ENCODE peak calls at places on chromosomes 4 and X, in ten cellular contexts. O, C, W, K, U, A, M, Z, H and S are unnamed samples.

GRCh38 chr4:181161669-181162068 is 1081.5 kb upstream of the TENM3 start:
- DNase-seq in O (no peak), C (no peak), W (no peak), K (no peak), U (peak), A (no peak), M (no peak), Z (peak), H (no peak), S (no peak)

GRCh38 chr4:168589154-168589553 is 92.3 kb downstream of the PALLD start:
- DNase-seq in O (no peak), C (no peak), W (no peak), K (no peak), U (peak), A (peak), M (no peak), Z (peak), H (no peak), S (no peak)

GRCh38 chr4:13348216-13348615 is 135.9 kb downstream of the RAB28 start:
- DNase-seq in O (no peak), C (no peak), W (no peak), K (no peak), U (no peak), A (peak), M (no peak), Z (peak), H (no peak), S (no peak)

GRCh38 chr4:138967313-138967712 is 48.3 kb upstream of the NOCT start:
- DNase-seq in O (no peak), C (no peak), W (no peak), K (no peak), U (peak), A (peak), M (no peak), Z (no peak), H (no peak), S (no peak)

GRCh38 chr4:99848576-99848975 is 31.9 kb downstream of the DAPP1 start:
- DNase-seq in O (no peak), C (no peak), W (no peak), K (no peak), U (no peak), A (no peak), M (no peak), Z (no peak), H (no peak), S (no peak)

GRCh38 chrX:24760601-24761000 is 66.9 kb downstream of the POLA1 start:
- DNase-seq in O (no peak), C (no peak), W (no peak), K (no peak), U (no peak), A (peak), M (no peak), Z (peak), H (no peak), S (no peak)

GRCh38 chr4:94680131-94680862 is 77.5 kb upstream of the BMPR1B start:
- DNase-seq in O (no peak), C (no peak), W (no peak), K (no peak), U (no peak), A (no peak), M (no peak), Z (no peak), H (no peak), S (no peak)

GRCh38 chr4:104352211-104352610 is 142.5 kb downstream of the CXXC4 start:
- DNase-seq in O (no peak), C (no peak), W (no peak), K (no peak), U (no peak), A (no peak), M (no peak), Z (no peak), H (no peak), S (no peak)

GRCh38 chrX:115642304-115642703 is 81.3 kb downstream of the PLS3 start:
- DNase-seq in O (no peak), C (no peak), W (no peak), K (no peak), U (no peak), A (peak), M (no peak), Z (no peak), H (no peak), S (no peak)

GRCh38 chrX:153665726-153666306 is 7.8 kb downstream of the PNCK start:
- DNase-seq in O (no peak), C (no peak), W (no peak), K (no peak), U (no peak), A (no peak), M (no peak), Z (no peak), H (no peak), S (no peak)

GRCh38 chr4:71186566-71187398 is 152.0 kb upstream of the SLC4A4 start:
- DNase-seq in O (peak), C (no peak), W (peak), K (peak), U (no peak), A (peak), M (no peak), Z (peak), H (no peak), S (peak)

GRCh38 chr4:184688447-184688846 is 38.9 kb downstream of the PRIMPOL start:
- DNase-seq in O (no peak), C (no peak), W (no peak), K (no peak), U (peak), A (peak), M (no peak), Z (peak), H (peak), S (no peak)

GRCh38 chr4:43132010-43132582 is 239.6 kb downstream of the GRXCR1 start:
- DNase-seq in O (peak), C (no peak), W (no peak), K (peak), U (peak), A (peak), M (peak), Z (peak), H (no peak), S (no peak)

GRCh38 chrX:70466968-70467367 is 22.3 kb downstream of the DLG3 start:
- DNase-seq in O (no peak), C (no peak), W (no peak), K (no peak), U (no peak), A (no peak), M (no peak), Z (no peak), H (no peak), S (no peak)

GRCh38 chr4:32460972-32461371 is 1740.8 kb downstream of the PCDH7 start:
- DNase-seq in O (no peak), C (no peak), W (no peak), K (no peak), U (no peak), A (no peak), M (no peak), Z (no peak), H (no peak), S (no peak)

GRCh38 chr4:152052431-152053057 is 291.7 kb upstream of the GATB start:
- DNase-seq in O (no peak), C (no peak), W (no peak), K (no peak), U (no peak), A (peak), M (no peak), Z (peak), H (no peak), S (no peak)

GRCh38 chrX:25144043-25144940 is 128.5 kb upstream of the ARX start:
- DNase-seq in O (peak), C (no peak), W (peak), K (peak), U (peak), A (peak), M (peak), Z (peak), H (no peak), S (peak)

GRCh38 chr4:112253382-112254000 is 21.9 kb downstream of the AP1AR start:
- DNase-seq in O (no peak), C (no peak), W (no peak), K (no peak), U (no peak), A (no peak), M (no peak), Z (no peak), H (no peak), S (no peak)

GRCh38 chr4:122718265-122718664 is 14.2 kb upstream of the BBS12 start:
- DNase-seq in O (no peak), C (no peak), W (no peak), K (no peak), U (no peak), A (no peak), M (no peak), Z (no peak), H (no peak), S (no peak)

GRCh38 chr4:182062936-182063335 is 180.3 kb upstream of the TENM3 start:
- DNase-seq in O (no peak), C (no peak), W (no peak), K (no peak), U (peak), A (peak), M (peak), Z (peak), H (no peak), S (no peak)

GRCh38 chr4:150182794-150183193 is 104.5 kb downstream of the DCLK2 start:
- DNase-seq in O (no peak), C (no peak), W (no peak), K (no peak), U (no peak), A (no peak), M (no peak), Z (no peak), H (no peak), S (no peak)

GRCh38 chr4:148441624-148441985 is 609 bp downstream of the NR3C2 start:
- DNase-seq in O (no peak), C (no peak), W (no peak), K (no peak), U (no peak), A (no peak), M (no peak), Z (no peak), H (no peak), S (no peak)

GRCh38 chr4:145014365-145014764 is 83.6 kb downstream of the ANAPC10 start:
- DNase-seq in O (no peak), C (no peak), W (no peak), K (no peak), U (no peak), A (no peak), M (no peak), Z (no peak), H (no peak), S (no peak)

GRCh38 chrX:149720021-149720689 is 8.3 kb downstream of the MAGEA11 start:
- DNase-seq in O (no peak), C (no peak), W (no peak), K (no peak), U (no peak), A (no peak), M (no peak), Z (peak), H (no peak), S (no peak)

GRCh38 chr4:98226396-98226795 is 34.8 kb upstream of the RAP1GDS1 start:
- DNase-seq in O (no peak), C (no peak), W (no peak), K (no peak), U (no peak), A (no peak), M (no peak), Z (no peak), H (no peak), S (no peak)

GRCh38 chrX:23478561-23478960 is 143.9 kb downstream of the PTCHD1 start:
- DNase-seq in O (no peak), C (no peak), W (no peak), K (no peak), U (no peak), A (no peak), M (no peak), Z (no peak), H (no peak), S (no peak)

GRCh38 chrX:66635360-66635759 is 3.5 kb downstream of the EDA2R start:
- DNase-seq in O (no peak), C (no peak), W (no peak), K (no peak), U (peak), A (peak), M (no peak), Z (peak), H (no peak), S (no peak)

GRCh38 chr4:169484485-169484884 is 127.9 kb downstream of the NEK1 start:
- DNase-seq in O (no peak), C (no peak), W (no peak), K (no peak), U (no peak), A (peak), M (no peak), Z (peak), H (no peak), S (no peak)

GRCh38 chrX:154761977-154762528 is 611 bp upstream of the DKC1 start:
- DNase-seq in O (no peak), C (no peak), W (no peak), K (no peak), U (peak), A (no peak), M (no peak), Z (no peak), H (no peak), S (no peak)

GRCh38 chr4:185833055-185833598 is 21.1 kb upstream of the SORBS2 start:
- DNase-seq in O (no peak), C (no peak), W (no peak), K (no peak), U (no peak), A (peak), M (no peak), Z (peak), H (no peak), S (no peak)

GRCh38 chrX:134547047-134547679 is 87.2 kb downstream of the HPRT1 start:
- DNase-seq in O (no peak), C (no peak), W (no peak), K (no peak), U (no peak), A (peak), M (no peak), Z (no peak), H (no peak), S (no peak)